ENCODE peak calls at places on chromosomes 16 and 17, in five cellular contexts. U is lower lobe of right lung, V is psoas muscle, L is right lobe of liver, P is Panc1. O is an unnamed sample.

GRCh38 chr16:27428035-27428785 is 26.2 kb downstream of the IL21R start:
- DNase-seq in L (no peak), P (no peak), U (no peak), V (no peak), O (peak)

GRCh38 chr17:7834891-7835817 is 1.1 kb downstream of the KDM6B start:
- DNase-seq in U (peak), P (peak), V (peak), L (peak), O (peak)

GRCh38 chr16:27636453-27637200 is 86.7 kb downstream of the KATNIP start:
- DNase-seq in L (no peak), U (no peak), V (no peak), P (no peak), O (no peak)

GRCh38 chr17:17055286-17056166 is 13.3 kb downstream of the MPRIP start:
- DNase-seq in P (no peak), U (no peak), L (no peak), V (peak), O (no peak)

GRCh38 chr16:86077243-86077940 is 178.4 kb downstream of the IRF8 start:
- DNase-seq in L (no peak), U (no peak), V (no peak), P (no peak), O (no peak)

GRCh38 chr16:58110590-58111330 is 18.4 kb downstream of the CFAP20 start:
- DNase-seq in L (no peak), P (no peak), V (no peak), U (no peak), O (no peak)

GRCh38 chr17:69523252-69523861 is 108.9 kb downstream of the MAP2K6 start:
- DNase-seq in U (no peak), P (peak), L (no peak), V (no peak), O (no peak)

GRCh38 chr17:56468840-56469239 is 124.7 kb upstream of the NOG start:
- DNase-seq in P (no peak), L (no peak), V (no peak), U (no peak), O (no peak)

GRCh38 chr17:35350493-35350892 is 22.9 kb downstream of the SLFN11 start:
- DNase-seq in L (no peak), U (no peak), V (no peak), P (no peak), O (no peak)

GRCh38 chr16:66474750-66475199 is 47.7 kb downstream of the BEAN1 start:
- DNase-seq in P (no peak), U (no peak), L (no peak), V (no peak), O (no peak)

GRCh38 chr17:6648181-6648580 is 3.2 kb downstream of the MED31 start:
- DNase-seq in V (no peak), L (no peak), U (no peak), P (no peak), O (no peak)

GRCh38 chr16:49061315-49061714 is 220.3 kb downstream of the CBLN1 start:
- DNase-seq in L (no peak), U (no peak), P (no peak), V (no peak), O (no peak)

GRCh38 chr16:19203374-19203966 is 35.4 kb downstream of the SYT17 start:
- DNase-seq in L (peak), U (peak), P (no peak), V (no peak), O (no peak)

GRCh38 chr16:88856122-88856827 is 472 bp downstream of the GALNS start:
- DNase-seq in L (peak), V (peak), P (no peak), U (peak), O (no peak)

GRCh38 chr17:4182043-4182442 is 39.0 kb downstream of the CYB5D2 start:
- DNase-seq in U (no peak), P (no peak), L (no peak), V (no peak), O (no peak)

GRCh38 chr17:75899353-75899752 is 2.6 kb upstream of the TRIM65 start:
- DNase-seq in P (no peak), V (no peak), L (no peak), U (no peak), O (no peak)

GRCh38 chr17:82238562-82239201 is 9.8 kb downstream of the SLC16A3 start:
- DNase-seq in V (peak), U (peak), P (no peak), L (peak), O (peak)

GRCh38 chr17:14489986-14490385 is 189.1 kb downstream of the HS3ST3B1 start:
- DNase-seq in P (no peak), U (no peak), V (no peak), L (no peak), O (no peak)

GRCh38 chr16:57668259-57668563 is at the start of gene ADGRG3:
- DNase-seq in V (no peak), L (no peak), P (no peak), U (no peak), O (no peak)

GRCh38 chr17:82349287-82349701 is 9.8 kb upstream of the TEX19 start:
- DNase-seq in P (no peak), V (peak), U (no peak), L (no peak), O (no peak)

GRCh38 chr17:31369266-31369665 is 22.2 kb upstream of the RAB11FIP4 start:
- DNase-seq in U (no peak), L (no peak), P (no peak), V (no peak), O (no peak)

GRCh38 chr17:79654350-79654959 is 43.6 kb upstream of the RBFOX3 start:
- DNase-seq in P (no peak), V (no peak), L (no peak), U (no peak), O (no peak)

GRCh38 chr16:73433493-73434307 is 385.8 kb upstream of the ZFHX3 start:
- DNase-seq in P (no peak), L (no peak), U (no peak), V (no peak), O (no peak)

GRCh38 chr16:2751577-2752034 is 832 bp upstream of the SRRM2 start:
- DNase-seq in U (peak), V (no peak), P (no peak), L (no peak), O (no peak)

GRCh38 chr17:14854691-14855090 is 410.4 kb downstream of the PMP22 start:
- DNase-seq in V (no peak), P (no peak), L (no peak), U (no peak), O (no peak)

GRCh38 chr17:50905460-50905803 is 39.3 kb upstream of the TOB1 start:
- DNase-seq in L (peak), P (no peak), U (no peak), V (no peak), O (no peak)

GRCh38 chr16:60645541-60645940 is 1390.7 kb downstream of the CDH8 start:
- DNase-seq in L (no peak), V (no peak), U (no peak), P (no peak), O (no peak)
- H3K27ac ChIP-seq in L (no peak), V (no peak), U (no peak), P (no peak), O (no peak)

DNA sequence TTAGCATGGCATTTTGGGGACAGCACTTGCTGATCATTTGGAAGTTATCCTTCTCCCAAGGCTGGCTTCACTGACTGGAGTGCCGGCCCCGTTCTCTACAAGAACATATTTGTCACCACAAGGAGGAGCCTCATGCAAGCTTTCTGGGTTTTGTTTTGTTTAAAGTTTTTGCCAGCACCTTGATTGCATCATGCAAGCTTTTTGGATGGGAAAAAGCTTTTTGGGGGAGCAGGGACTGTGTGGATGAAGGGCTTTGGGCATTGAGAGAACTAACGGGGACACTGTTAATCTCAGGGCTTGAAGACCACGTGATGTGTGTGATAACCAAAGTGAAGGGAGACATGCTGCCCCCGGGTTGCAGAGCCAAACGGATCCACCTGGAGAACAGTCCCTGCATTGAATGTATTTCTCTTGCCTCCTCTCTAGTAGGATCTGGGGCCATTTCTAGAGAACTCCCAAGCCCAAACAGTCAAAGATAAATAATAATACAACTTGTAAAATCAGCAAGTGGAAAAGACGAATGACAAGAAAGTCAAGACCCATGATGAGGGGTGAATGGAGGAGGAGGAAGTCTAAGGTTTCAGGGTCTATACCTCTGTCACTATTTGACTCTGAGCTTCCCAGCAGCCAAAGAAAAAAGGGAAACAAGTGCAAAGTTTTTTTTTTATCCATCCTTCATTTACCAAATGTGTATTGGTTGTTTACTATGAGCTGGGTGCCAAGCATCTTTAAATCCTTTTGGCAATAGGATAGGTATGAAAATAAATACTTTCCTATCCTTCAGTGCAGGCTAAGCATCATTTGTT is 17.2 kb downstream of the TMEM114 start:
- DNase-seq in P (no peak), U (no peak), L (no peak), V (no peak), O (no peak)
- TF ChIP-seq CTCF in P (peak), U (peak), L (peak), V (peak), O (no peak)

GRCh38 chr17:73783382-73783766 is 139.1 kb upstream of the SDK2 start:
- DNase-seq in L (no peak), V (no peak), U (no peak), P (no peak), O (no peak)
- H3K27ac ChIP-seq in L (no peak), V (no peak), U (no peak), P (no peak), O (no peak)

GRCh38 chr16:16178455-16179162 is 44.7 kb downstream of the ABCC6 start:
- DNase-seq in P (no peak), V (no peak), U (no peak), L (no peak), O (no peak)
- TF ChIP-seq CTCF in P (no peak), V (no peak), U (no peak), L (no peak), O (no peak)

DNA sequence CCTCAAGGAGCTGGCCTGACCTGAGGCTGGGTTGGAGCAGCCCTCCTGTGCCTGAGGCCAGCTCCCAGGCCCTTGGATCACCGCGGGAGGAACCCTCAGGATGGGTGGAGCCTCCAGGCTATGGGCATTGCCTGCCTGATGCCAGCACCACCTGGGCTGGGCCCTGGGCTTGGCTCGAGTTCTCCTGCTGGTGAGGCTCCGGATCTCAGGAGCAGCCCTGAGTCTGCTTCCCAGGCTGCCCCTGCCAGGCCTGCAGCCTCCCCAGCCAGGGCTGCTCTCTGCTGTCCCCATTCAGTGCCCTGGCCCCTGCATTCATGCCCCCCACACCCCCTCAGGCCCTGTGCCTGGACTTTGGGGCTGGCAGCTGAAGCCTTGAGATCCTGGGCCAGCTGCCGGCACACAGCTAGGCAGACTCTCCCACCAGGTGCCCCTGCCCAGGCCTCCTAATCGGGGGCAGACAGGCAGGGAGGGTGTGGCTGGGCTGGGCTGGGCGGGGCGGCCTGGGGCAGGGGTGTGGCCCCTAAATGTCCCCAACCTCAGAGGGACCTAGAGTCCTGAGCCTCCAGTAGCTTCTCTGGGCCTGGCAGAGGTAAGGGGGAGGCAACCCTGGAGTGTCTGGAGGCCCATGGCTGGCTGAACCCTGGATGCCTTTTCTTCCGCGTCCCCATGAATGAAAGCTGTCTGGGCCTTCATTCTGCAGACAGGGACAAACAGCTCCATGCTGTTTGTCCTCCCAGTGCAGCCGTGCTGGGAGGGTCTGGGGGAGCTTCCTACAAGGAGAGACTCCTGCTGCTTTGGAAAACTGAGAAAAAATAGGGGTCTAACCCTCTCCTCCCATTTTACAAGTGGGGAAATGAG is 1.1 kb upstream of the PIGQ start:
- DNase-seq in P (no peak), U (no peak), L (no peak), V (no peak), O (no peak)
- H3K27ac ChIP-seq in P (peak), U (peak), L (no peak), V (no peak), O (peak)

O was measured in CD4-positive, alpha-beta T cell.